ENCODE peak calls at places on chromosomes 2 and 18, in eight cellular contexts. M is CD8-positive, alpha-beta T cell; K is CD8-positive, alpha-beta memory T cell; Y is cardiac fibroblast; X is naive thymus-derived CD4-positive, alpha-beta T cell; Z is right cardiac atrium; I is coronary artery; R is AG09309. C is an unnamed sample.

GRCh38 chr2:174835797-174836255 is 71.6 kb upstream of the CHRNA1 start:
- DNase-seq in M (no peak), K (no peak), Y (peak; percentile 83), X (no peak), Z (no peak), I (no peak), R (peak; percentile 80), C (peak; percentile 97)

GRCh38 chr2:9638532-9638931 is 7.7 kb upstream of the YWHAQ start:
- DNase-seq in M (no peak), K (no peak), Y (peak; percentile 94), X (no peak), Z (peak; percentile 87), I (no peak), R (peak; percentile 80), C (peak; percentile 98)

GRCh38 chr2:110713508-110714362 is 18.6 kb upstream of the ACOXL start:
- DNase-seq in M (no peak), K (no peak), Y (no peak), X (no peak), Z (no peak), I (no peak), R (no peak), C (peak; percentile 10)

GRCh38 chr2:46984642-46985476 is 69.3 kb upstream of the MCFD2 start:
- DNase-seq in M (no peak), K (no peak), Y (peak; percentile 95), X (no peak), Z (peak; percentile 80), I (peak; percentile 91), R (peak; percentile 92), C (peak; percentile 98)

GRCh38 chr18:67104700-67105284 is 411.7 kb downstream of the DSEL start:
- DNase-seq in M (peak; percentile 4), K (no peak), Y (peak; percentile 76), X (peak; percentile 2), Z (peak; percentile 47), I (no peak), R (peak; percentile 34), C (peak; percentile 84)

GRCh38 chr2:54969295-54969939 is 80.8 kb downstream of the RTN4 start:
- DNase-seq in M (no peak), K (no peak), Y (no peak), X (no peak), Z (no peak), I (no peak), R (no peak), C (no peak)

GRCh38 chr18:2102022-2102421 is 469.3 kb downstream of the METTL4 start:
- DNase-seq in M (no peak), K (no peak), Y (no peak), X (no peak), Z (no peak), I (no peak), R (no peak), C (no peak)

GRCh38 chr2:236745420-236746210 is 176.0 kb downstream of the ACKR3 start:
- DNase-seq in M (no peak), K (no peak), Y (peak; percentile 71), X (no peak), Z (no peak), I (no peak), R (peak; percentile 39), C (peak; percentile 92)

GRCh38 chr2:158997037-158997785 is 28.8 kb downstream of the TANC1 start:
- DNase-seq in M (no peak), K (no peak), Y (no peak), X (no peak), Z (no peak), I (no peak), R (no peak), C (no peak)

GRCh38 chr2:213991454-213992108 is 419.3 kb upstream of the VWC2L start:
- DNase-seq in M (no peak), K (no peak), Y (no peak), X (no peak), Z (no peak), I (no peak), R (no peak), C (peak; percentile 36)

GRCh38 chr18:56722518-56722917 is 71.4 kb downstream of the WDR7 start:
- DNase-seq in M (no peak), K (no peak), Y (no peak), X (no peak), Z (no peak), I (no peak), R (no peak), C (no peak)

GRCh38 chr2:54881759-54882158 is 158.3 kb downstream of the EML6 start:
- DNase-seq in M (no peak), K (no peak), Y (no peak), X (peak; percentile 8), Z (no peak), I (no peak), R (no peak), C (no peak)

GRCh38 chr2:161223139-161223732 is 63.0 kb downstream of the TANK start:
- DNase-seq in M (no peak), K (no peak), Y (peak; percentile 72), X (peak; percentile 56), Z (no peak), I (no peak), R (no peak), C (peak; percentile 64)

GRCh38 chr2:160790738-160791137 is 297.1 kb upstream of the RBMS1 start:
- DNase-seq in M (no peak), K (no peak), Y (no peak), X (no peak), Z (no peak), I (no peak), R (no peak), C (no peak)

GRCh38 chr2:62568074-62568473 is 62.1 kb upstream of the TMEM17 start:
- DNase-seq in M (no peak), K (no peak), Y (peak; percentile 24), X (no peak), Z (no peak), I (no peak), R (no peak), C (no peak)

GRCh38 chr2:62568983-62569837 is 63.2 kb upstream of the TMEM17 start:
- DNase-seq in M (no peak), K (no peak), Y (peak; percentile 34), X (no peak), Z (no peak), I (no peak), R (no peak), C (no peak)

GRCh38 chr2:62569907-62570793 is 64.2 kb upstream of the TMEM17 start:
- DNase-seq in M (no peak), K (no peak), Y (no peak), X (no peak), Z (no peak), I (no peak), R (no peak), C (no peak)

GRCh38 chr2:62573137-62573731 is 67.2 kb upstream of the TMEM17 start:
- DNase-seq in M (no peak), K (no peak), Y (peak; percentile 31), X (no peak), Z (no peak), I (no peak), R (no peak), C (no peak)

GRCh38 chr2:62570861-62571698 is 65.1 kb upstream of the TMEM17 start:
- DNase-seq in M (no peak), K (no peak), Y (no peak), X (no peak), Z (peak; percentile 26), I (no peak), R (no peak), C (peak; percentile 49)
- H3K4me3 ChIP-seq in M (no peak overlapping the region), K (no peak overlapping the region), Y (peak overlapping the region; percentile 32), X (no peak overlapping the region), Z (peak overlapping the region; percentile 4), I (peak overlapping the region; percentile 61), R (peak overlapping the region; percentile 34), C (peak overlapping the region; percentile 49)

GRCh38 chr2:28602751-28603639 is 107.1 kb downstream of the PLB1 start:
- DNase-seq in M (no peak), K (no peak), Y (no peak), X (no peak), Z (no peak), I (no peak), R (no peak), C (no peak)

GRCh38 chr2:28603821-28604220 is 108.0 kb downstream of the PLB1 start:
- DNase-seq in M (no peak), K (no peak), Y (no peak), X (no peak), Z (no peak), I (no peak), R (no peak), C (no peak)

GRCh38 chr2:28601612-28602011 is 105.8 kb downstream of the PLB1 start:
- DNase-seq in M (no peak), K (no peak), Y (no peak), X (no peak), Z (no peak), I (no peak), R (no peak), C (no peak)

GRCh38 chr2:28600176-28600575 is 104.3 kb downstream of the PLB1 start:
- DNase-seq in M (no peak), K (no peak), Y (no peak), X (no peak), Z (no peak), I (no peak), R (no peak), C (no peak)

DNA sequence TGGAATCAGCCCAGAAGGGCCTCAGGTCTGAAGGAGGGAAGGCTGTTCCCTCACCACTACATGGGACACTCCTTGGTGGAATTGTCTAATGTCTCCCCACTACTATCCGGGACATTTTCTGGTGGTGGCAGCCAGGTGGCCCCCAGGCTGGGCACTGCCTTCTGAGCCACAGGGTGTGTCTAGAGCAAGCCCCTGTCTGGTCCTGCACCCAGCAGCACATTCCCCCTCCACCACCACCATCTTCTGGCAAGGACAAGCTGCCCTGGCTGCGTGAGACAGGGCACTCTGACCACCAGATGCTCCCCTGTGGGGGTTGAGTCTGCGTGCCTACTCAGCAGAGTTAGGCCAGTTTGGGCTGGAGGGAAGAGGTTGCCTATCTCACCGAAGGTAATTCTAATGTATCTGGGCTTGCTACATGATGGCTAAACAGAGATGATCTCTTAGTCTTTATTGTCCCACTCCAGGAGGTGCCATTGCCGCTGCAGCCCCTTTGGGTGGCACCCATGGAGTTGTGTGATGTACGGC is 106.3 kb downstream of the PLB1 start:
- DNase-seq in M (no peak), K (no peak), Y (no peak), X (no peak), Z (no peak), I (no peak), R (no peak), C (no peak)
- H3K4me3 ChIP-seq in M (no peak overlapping the region), K (no peak overlapping the region), Y (no peak overlapping the region), X (no peak overlapping the region), Z (no peak overlapping the region), I (peak overlapping the region; percentile 10), R (no peak overlapping the region), C (no peak overlapping the region)

DNA sequence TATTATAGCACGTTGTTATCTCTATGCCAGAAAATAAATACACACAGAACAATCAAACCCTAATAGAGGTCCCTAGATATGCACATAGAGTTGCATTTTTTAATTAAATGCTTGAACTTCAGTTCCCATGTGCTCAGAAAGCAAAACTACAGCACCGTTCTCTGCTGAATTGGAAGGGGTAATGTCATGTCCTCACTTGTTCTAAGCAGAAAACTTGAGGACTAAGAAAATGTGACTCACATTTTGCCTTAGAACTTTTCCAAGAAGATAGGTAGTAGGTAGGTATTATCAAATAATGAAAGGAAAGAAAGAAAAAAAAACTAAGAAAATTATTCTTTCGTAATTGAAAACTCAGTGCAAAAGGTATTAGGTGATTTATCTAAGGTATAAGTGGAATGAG is 607.3 kb downstream of the ERBB4 start:
- DNase-seq in M (no peak), K (no peak), Y (no peak), X (no peak), Z (no peak), I (no peak), R (no peak), C (no peak)
- H3K4me3 ChIP-seq in M (no peak overlapping the region), K (no peak overlapping the region), Y (no peak overlapping the region), X (no peak overlapping the region), Z (no peak overlapping the region), I (no peak overlapping the region), R (no peak overlapping the region), C (no peak overlapping the region)

GRCh38 chr2:53785378-53785777 is 1.4 kb downstream of the ASB3 start:
- DNase-seq in M (no peak), K (no peak), Y (no peak), X (no peak), Z (no peak), I (no peak), R (no peak), C (peak; percentile 21)
- H3K4me3 ChIP-seq in M (no peak overlapping the region), K (no peak overlapping the region), Y (peak overlapping the region; percentile 96), X (peak overlapping the region; percentile 66), Z (no peak overlapping the region), I (peak overlapping the region; percentile 91), R (peak overlapping the region; percentile 85), C (peak overlapping the region; percentile 95)